ENCODE peak calls at places on chromosome 20, in ten cellular contexts. F, J, T, L, R, I, U, X, M and S are unnamed samples.

GRCh38 chr20:12984863-12985262 is 23.9 kb upstream of the SPTLC3 start:
- DNase-seq in F (no peak), J (no peak), T (no peak), L (no peak), R (no peak), I (peak; percentile 43), U (no peak), X (no peak), M (no peak), S (no peak)

GRCh38 chr20:50523552-50524167 is 13.5 kb downstream of the PTPN1 start:
- DNase-seq in F (no peak), J (no peak), T (no peak), L (no peak), R (no peak), I (no peak), U (no peak), X (no peak), M (peak; percentile 24), S (no peak)

GRCh38 chr20:33654680-33655161 is 7.4 kb upstream of the C20orf144 start:
- DNase-seq in F (no peak), J (no peak), T (no peak), L (no peak), R (no peak), I (no peak), U (peak; percentile 60), X (peak; percentile 59), M (no peak), S (no peak)

GRCh38 chr20:408843-409696 is 971 bp downstream of the RBCK1 start:
- DNase-seq in F (no peak), J (no peak), T (no peak), L (no peak), R (no peak), I (no peak), U (no peak), X (no peak), M (no peak), S (no peak)

GRCh38 chr20:3759316-3759715 is 8.2 kb downstream of the ADISSP start:
- DNase-seq in F (no peak), J (no peak), T (no peak), L (no peak), R (no peak), I (no peak), U (no peak), X (no peak), M (no peak), S (no peak)

GRCh38 chr20:8428988-8429387 is 296.9 kb downstream of the PLCB1 start:
- DNase-seq in F (no peak), J (no peak), T (no peak), L (no peak), R (no peak), I (no peak), U (no peak), X (no peak), M (no peak), S (no peak)

GRCh38 chr20:3045816-3046676 is at the start of gene MRPS26:
- DNase-seq in F (peak; percentile 97), J (peak; percentile 96), T (peak; percentile 81), L (peak; percentile 90), R (peak; percentile 94), I (no peak), U (peak; percentile 94), X (peak; percentile 98), M (peak; percentile 91), S (peak; percentile 77)

GRCh38 chr20:64176548-64177419 is 12.5 kb downstream of the MYT1 start:
- DNase-seq in F (no peak), J (no peak), T (no peak), L (no peak), R (no peak), I (no peak), U (no peak), X (no peak), M (no peak), S (no peak)

GRCh38 chr20:9262653-9263194 is 193.8 kb downstream of the PLCB4 start:
- DNase-seq in F (no peak), J (peak; percentile 65), T (peak; percentile 30), L (no peak), R (no peak), I (no peak), U (no peak), X (no peak), M (no peak), S (no peak)

GRCh38 chr20:13142143-13142542 is 78.9 kb upstream of the ISM1 start:
- DNase-seq in F (no peak), J (no peak), T (no peak), L (no peak), R (no peak), I (no peak), U (no peak), X (no peak), M (no peak), S (no peak)

GRCh38 chr20:60055740-60056139 is 97.5 kb downstream of the CDH26 start:
- DNase-seq in F (peak; percentile 81), J (no peak), T (no peak), L (no peak), R (peak; percentile 51), I (no peak), U (no peak), X (peak; percentile 89), M (peak; percentile 48), S (peak; percentile 15)

GRCh38 chr20:34561661-34562060 is 3.1 kb downstream of the MAP1LC3A start:
- DNase-seq in F (no peak), J (no peak), T (no peak), L (no peak), R (no peak), I (no peak), U (no peak), X (no peak), M (no peak), S (no peak)

DNA sequence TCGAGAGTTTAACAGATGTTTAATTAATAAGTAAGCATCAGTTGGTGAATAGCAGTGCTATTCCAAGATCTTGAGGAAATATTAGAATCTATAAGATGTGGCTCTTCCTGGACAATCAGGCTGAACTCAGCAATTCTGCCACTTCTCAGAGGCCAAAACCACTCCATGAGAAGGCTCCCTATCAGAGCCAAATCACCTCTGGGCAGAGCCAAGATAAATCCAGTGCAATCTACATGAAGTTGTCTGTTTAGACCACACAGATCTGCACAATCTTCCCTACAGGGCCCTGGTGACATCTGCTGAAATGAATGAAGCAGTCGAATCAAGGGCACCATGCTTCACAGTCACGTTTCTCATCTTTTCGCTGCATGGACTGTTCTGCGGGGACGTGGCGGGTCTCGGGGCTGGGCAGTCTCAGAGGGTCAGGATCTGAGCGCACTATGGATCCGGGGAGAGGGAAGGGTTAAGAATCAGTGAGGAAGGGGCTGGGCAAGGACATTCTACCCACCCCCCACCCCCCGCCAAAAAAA is 60.1 kb upstream of the CD93 start:
- DNase-seq in F (no peak), J (no peak), T (no peak), L (no peak), R (no peak), I (no peak), U (no peak), X (no peak), M (no peak), S (no peak)
- H3K27ac ChIP-seq in F (no peak overlapping the region), J (no peak overlapping the region), T (no peak overlapping the region), L (no peak overlapping the region), R (peak overlapping the region; percentile 96), I (no peak overlapping the region), U (no peak overlapping the region), X (no peak overlapping the region), M (no peak overlapping the region), S (no peak overlapping the region)

GRCh38 chr20:23497458-23498026 is 6.6 kb downstream of the CST8 start:
- DNase-seq in F (no peak), J (no peak), T (no peak), L (no peak), R (no peak), I (no peak), U (no peak), X (no peak), M (no peak), S (no peak)
- H3K27ac ChIP-seq in F (no peak overlapping the region), J (no peak overlapping the region), T (no peak overlapping the region), L (no peak overlapping the region), R (no peak overlapping the region), I (no peak overlapping the region), U (no peak overlapping the region), X (no peak overlapping the region), M (no peak overlapping the region), S (no peak overlapping the region)

GRCh38 chr20:58875111-58875510 is 22.6 kb downstream of the GNAS start:
- DNase-seq in F (no peak), J (no peak), T (no peak), L (no peak), R (no peak), I (no peak), U (no peak), X (no peak), M (no peak), S (no peak)

GRCh38 chr20:58875541-58876134 is 23.1 kb downstream of the GNAS start:
- DNase-seq in F (no peak), J (no peak), T (peak; percentile 78), L (no peak), R (no peak), I (no peak), U (no peak), X (no peak), M (no peak), S (no peak)

GRCh38 chr20:58876437-58876836 is 23.9 kb downstream of the GNAS start:
- DNase-seq in F (no peak), J (no peak), T (peak; percentile 41), L (no peak), R (no peak), I (no peak), U (no peak), X (no peak), M (no peak), S (no peak)

GRCh38 chr20:58871533-58872102 is 19.1 kb downstream of the GNAS start:
- DNase-seq in F (no peak), J (no peak), T (no peak), L (no peak), R (no peak), I (no peak), U (no peak), X (no peak), M (no peak), S (no peak)

GRCh38 chr20:58874469-58874868 is 22.0 kb downstream of the GNAS start:
- DNase-seq in F (no peak), J (no peak), T (no peak), L (no peak), R (no peak), I (no peak), U (no peak), X (no peak), M (no peak), S (no peak)
- H3K27ac ChIP-seq in F (no peak overlapping the region), J (no peak overlapping the region), T (no peak overlapping the region), L (no peak overlapping the region), R (no peak overlapping the region), I (no peak overlapping the region), U (no peak overlapping the region), X (no peak overlapping the region), M (no peak overlapping the region), S (no peak overlapping the region)

DNA sequence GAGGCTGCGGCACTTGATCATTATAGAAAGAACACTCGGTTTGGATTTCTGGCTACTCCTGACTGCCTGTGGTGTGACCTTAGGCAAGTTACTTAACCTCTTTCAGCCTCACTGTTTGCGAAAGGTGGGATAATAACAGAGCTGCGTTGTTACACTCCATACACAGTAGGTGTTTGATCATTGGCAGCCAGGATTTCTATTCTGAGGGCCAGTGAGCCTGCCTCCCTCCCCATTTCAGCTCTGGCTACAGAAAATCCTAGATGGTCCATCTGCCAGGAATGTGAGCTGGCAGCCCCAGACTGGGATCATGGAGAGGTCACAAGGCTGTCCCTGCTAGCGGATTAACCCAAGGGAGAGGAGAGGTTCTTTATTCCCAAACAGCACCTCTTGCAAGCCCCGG is 2.7 kb downstream of the KCNB1 start:
- DNase-seq in F (no peak), J (no peak), T (no peak), L (no peak), R (no peak), I (no peak), U (no peak), X (no peak), M (no peak), S (no peak)
- H3K27ac ChIP-seq in F (no peak overlapping the region), J (no peak overlapping the region), T (no peak overlapping the region), L (no peak overlapping the region), R (no peak overlapping the region), I (no peak overlapping the region), U (no peak overlapping the region), X (no peak overlapping the region), M (no peak overlapping the region), S (peak overlapping the region; percentile 71)